ENCODE peak calls at places on chromosomes 5 and 9, in ten cellular contexts. L is mucosa of descending colon, F is left ventricle myocardium inferior, P is AG04450, J is H9, V is MCF 10A, W is stomach, C is neural crest cell, N is cardiac muscle cell, T is OCI-LY7. K is an unnamed sample.

GRCh38 chr5:84382363-84383295 is 2.1 kb downstream of the EDIL3 start:
- DNase-seq in C (peak), T (no peak), F (peak), N (peak), V (peak), W (no peak), P (no peak), J (peak), L (peak), K (peak)

GRCh38 chr5:136014049-136014516 is 14.7 kb upstream of the TGFBI start:
- DNase-seq in P (no peak), C (no peak), N (no peak), F (no peak), T (no peak), J (no peak), V (peak), W (no peak), L (no peak), K (no peak)

GRCh38 chr9:20701058-20701457 is 17.0 kb downstream of the FOCAD start:
- DNase-seq in C (no peak), L (no peak), P (no peak), W (no peak), T (no peak), N (peak), J (no peak), F (no peak), V (no peak), K (peak)

GRCh38 chr9:98706651-98707103 is 2.1 kb downstream of the GABBR2 start:
- DNase-seq in C (no peak), F (no peak), P (no peak), T (no peak), N (no peak), J (no peak), V (no peak), L (no peak), W (no peak), K (no peak)

GRCh38 chr9:4226331-4227250 is 73.3 kb downstream of the GLIS3 start:
- DNase-seq in C (no peak), V (no peak), P (no peak), L (peak), F (no peak), T (no peak), J (peak), N (no peak), W (no peak), K (no peak)

GRCh38 chr5:177478711-177479646 is 5.5 kb upstream of the DBN1 start:
- DNase-seq in N (peak), T (no peak), V (peak), P (no peak), L (peak), C (no peak), J (no peak), F (peak), W (peak), K (no peak)

GRCh38 chr5:163508753-163509152 is 3.3 kb downstream of the MAT2B start:
- DNase-seq in V (peak), P (no peak), F (no peak), C (no peak), J (no peak), L (no peak), T (no peak), N (no peak), W (no peak), K (no peak)

GRCh38 chr5:31355337-31355736 is 161.9 kb downstream of the CDH6 start:
- DNase-seq in L (no peak), J (no peak), T (no peak), W (no peak), V (no peak), P (no peak), N (no peak), F (no peak), C (no peak), K (no peak)

GRCh38 chr5:41962491-41962890 is 37.4 kb downstream of the FBXO4 start:
- DNase-seq in T (no peak), W (no peak), J (no peak), C (no peak), L (no peak), V (no peak), N (no peak), P (no peak), F (no peak), K (no peak)

GRCh38 chr5:89233462-89233861 is 350.5 kb upstream of the MEF2C start:
- DNase-seq in T (no peak), J (no peak), C (no peak), N (no peak), P (no peak), V (no peak), F (no peak), W (no peak), L (no peak), K (no peak)
- TF ChIP-seq CTCF in T (no peak), J (no peak), C (no peak), N (no peak), P (no peak), V (no peak), F (no peak), W (no peak), L (no peak), K (no peak)

GRCh38 chr5:132489871-132490483 is 596 bp downstream of the IRF1 start:
- DNase-seq in L (peak), N (peak), F (peak), W (peak), V (peak), J (peak), C (no peak), P (no peak), T (peak), K (no peak)
- TF ChIP-seq CTCF in L (no peak), N (peak), F (peak), W (no peak), V (no peak), J (no peak), C (peak), P (peak), T (peak), K (peak)

DNA sequence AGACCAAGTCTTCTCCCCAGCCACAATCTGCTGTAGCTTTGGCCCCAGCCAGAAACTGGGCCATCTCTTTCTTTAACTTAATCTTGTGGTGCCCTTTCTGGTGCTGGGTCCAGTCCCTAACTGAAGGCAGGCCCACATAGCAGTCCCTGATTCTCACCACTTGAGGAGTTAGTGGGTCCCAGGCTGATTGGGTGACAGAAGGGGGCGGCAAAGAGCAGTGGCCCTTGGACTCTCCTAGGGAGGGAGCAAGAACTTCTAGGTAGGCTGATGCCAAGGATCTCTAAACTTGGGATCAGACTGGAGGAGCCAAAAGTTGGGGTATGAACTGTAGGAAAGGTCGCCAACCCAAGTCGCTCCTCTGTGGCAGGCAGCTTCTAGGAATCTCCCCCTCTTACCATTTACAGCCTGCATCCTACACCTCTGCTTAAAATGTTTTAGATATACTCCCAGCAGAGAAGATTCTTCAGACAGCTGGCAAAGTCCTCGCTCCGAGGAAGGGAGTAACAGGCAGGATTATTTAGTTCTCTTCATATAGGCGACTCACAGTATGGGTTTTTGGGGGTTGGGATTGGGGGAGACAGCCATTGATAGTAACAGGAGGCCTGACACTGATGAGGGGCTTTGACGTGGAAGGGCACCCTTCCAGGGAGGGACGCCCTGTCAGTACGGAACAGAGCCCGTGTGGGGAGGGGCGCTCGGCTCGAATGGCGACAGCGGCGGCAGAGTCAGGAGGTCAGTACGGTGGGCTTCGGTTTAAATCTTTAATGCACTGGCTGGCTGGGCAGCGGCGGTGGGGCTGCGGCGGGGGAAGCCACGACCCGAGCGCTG is 2.0 kb upstream of the CCL27 start:
- DNase-seq in N (peak), F (peak), T (peak), C (peak), W (peak), V (peak), J (peak), L (peak), P (no peak), K (peak)
- TF ChIP-seq CTCF in N (peak), F (peak), T (peak), C (peak), W (peak), V (peak), J (peak), L (peak), P (peak), K (peak)

DNA sequence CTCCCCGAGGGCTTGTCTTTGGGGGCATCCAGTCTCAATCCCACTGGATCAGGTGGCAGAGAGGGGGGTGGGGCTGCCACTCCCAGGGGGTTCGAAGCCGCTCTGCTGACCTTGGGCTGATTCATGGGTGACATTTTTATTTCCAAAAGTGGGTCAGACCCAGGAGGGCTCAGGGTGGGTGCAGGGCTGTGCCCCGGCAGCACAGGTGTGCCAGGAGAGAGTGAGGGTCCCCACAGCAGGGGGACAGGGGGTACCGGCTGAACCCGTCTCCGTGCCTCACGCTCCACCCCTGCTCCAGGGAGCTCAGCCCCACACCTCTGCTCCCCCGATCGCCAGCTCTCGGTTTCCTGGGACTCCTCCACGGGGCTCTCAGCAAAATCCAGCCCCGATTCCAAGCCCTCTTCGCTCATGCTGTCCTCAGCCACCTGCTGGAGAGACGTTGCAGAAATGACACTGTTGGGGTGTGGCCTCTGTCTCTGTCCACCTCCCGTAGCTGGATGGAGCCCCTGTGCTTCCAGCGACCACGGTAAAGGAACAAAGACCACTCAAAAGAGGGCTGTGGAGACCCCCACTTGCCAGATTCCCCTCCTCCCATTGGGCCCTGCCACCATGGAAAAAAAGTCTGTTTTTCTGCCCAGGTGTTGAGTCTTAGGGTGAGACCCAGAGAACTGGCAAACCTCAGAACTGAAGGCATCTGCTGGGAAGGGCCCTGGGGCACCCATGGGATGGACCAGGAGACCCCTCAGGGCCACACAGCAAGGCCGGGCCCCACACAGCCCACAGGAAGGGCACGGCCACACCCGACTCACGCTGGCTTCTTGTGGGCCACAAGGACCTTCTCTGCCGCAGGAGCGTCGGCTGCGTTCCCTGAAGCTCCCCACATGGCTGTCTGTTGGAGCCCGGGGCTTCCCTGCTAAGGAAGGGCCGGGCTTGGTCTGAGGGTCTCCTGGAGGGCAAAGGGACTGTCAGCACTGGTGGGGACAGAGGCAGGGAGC is 10.6 kb upstream of the QSOX2 start:
- DNase-seq in L (no peak), N (no peak), F (no peak), T (no peak), P (no peak), J (no peak), V (no peak), W (no peak), C (no peak), K (no peak)
- TF ChIP-seq CTCF in L (no peak), N (no peak), F (peak), T (no peak), P (peak), J (peak), V (no peak), W (no peak), C (peak), K (no peak)

GRCh38 chr9:97388721-97389238 is 23.1 kb upstream of the TDRD7 start:
- DNase-seq in F (no peak), P (no peak), J (no peak), L (no peak), N (no peak), V (no peak), C (no peak), W (no peak), T (no peak), K (no peak)
- TF ChIP-seq CTCF in F (no peak), P (no peak), J (no peak), L (no peak), N (no peak), V (no peak), C (no peak), W (no peak), T (no peak), K (no peak)

GRCh38 chr5:166961028-166961427 is 1330.4 kb upstream of the WWC1 start:
- DNase-seq in V (peak), F (no peak), P (no peak), C (no peak), L (no peak), T (no peak), J (no peak), N (no peak), W (no peak), K (no peak)
- TF ChIP-seq CTCF in V (peak), F (peak), P (no peak), C (peak), L (no peak), T (peak), J (peak), N (peak), W (peak), K (peak)

DNA sequence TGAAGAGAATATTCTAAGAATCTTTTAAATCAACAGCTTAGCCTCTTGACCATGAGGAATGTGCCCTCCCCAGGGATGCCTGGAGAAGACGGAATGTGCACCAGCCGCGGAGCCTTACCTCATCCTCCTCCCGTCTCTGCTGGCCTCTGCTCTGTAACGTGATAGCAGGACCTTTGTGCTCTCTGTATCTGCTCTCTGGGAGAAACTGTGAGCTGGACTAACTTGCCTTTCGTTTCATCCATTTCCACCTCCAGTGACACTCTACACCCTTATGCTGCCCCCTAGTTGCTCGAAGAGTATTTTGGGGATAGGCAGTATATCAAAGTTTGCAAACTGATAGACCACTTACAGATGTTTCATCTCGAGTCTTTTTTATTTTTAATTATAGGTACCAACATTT is 141.4 kb downstream of the NPR3 start:
- DNase-seq in N (peak), F (peak), C (no peak), P (peak), L (no peak), J (peak), V (peak), T (no peak), W (no peak), K (no peak)
- TF ChIP-seq CTCF in N (peak), F (peak), C (peak), P (peak), L (no peak), J (peak), V (no peak), T (peak), W (no peak), K (no peak)

DNA sequence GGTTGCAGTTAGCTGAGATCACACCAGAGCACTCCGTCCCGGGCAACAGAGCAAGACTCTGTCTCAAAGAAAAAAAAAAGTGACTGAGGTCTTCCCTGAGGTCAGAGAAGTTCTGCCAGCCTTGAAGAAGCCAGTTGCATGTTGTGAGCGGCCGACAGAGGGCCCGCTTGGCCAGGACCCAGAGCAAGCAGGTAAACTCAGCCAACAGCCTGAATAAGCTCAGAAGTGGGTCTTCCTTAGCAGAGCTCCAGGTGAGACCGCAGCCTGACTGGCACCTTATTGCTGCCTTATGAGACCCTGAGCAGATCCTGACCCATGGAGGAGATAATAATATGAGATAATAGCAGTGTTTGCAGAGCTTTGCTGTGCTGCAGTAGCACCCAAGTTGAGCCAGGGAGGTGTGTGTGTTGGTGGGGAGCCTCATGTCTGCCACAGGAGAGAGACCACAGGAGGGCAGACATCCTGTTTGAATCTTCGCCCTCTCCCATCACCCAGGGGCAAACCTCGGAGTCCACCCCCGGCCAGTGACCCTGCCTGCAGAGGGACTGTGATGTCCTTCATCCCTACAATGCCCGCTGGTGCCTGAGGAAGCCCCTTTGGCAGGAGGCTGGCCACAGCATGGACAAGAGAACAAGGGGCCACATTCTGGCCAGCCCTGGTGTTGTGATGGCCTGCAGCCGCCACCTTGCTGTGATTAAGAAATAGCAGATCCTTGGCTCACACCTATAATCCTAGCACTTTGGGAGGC is 10.8 kb upstream of the BARX1 start:
- DNase-seq in F (no peak), J (peak), V (peak), C (no peak), P (no peak), N (no peak), L (no peak), W (peak), T (no peak), K (no peak)
- TF ChIP-seq CTCF in F (peak), J (peak), V (peak), C (peak), P (no peak), N (no peak), L (no peak), W (peak), T (no peak), K (no peak)

GRCh38 chr5:166342330-166342891 is 1949.0 kb upstream of the WWC1 start:
- DNase-seq in L (no peak), C (no peak), F (no peak), T (no peak), V (no peak), W (no peak), J (no peak), N (no peak), P (no peak), K (no peak)

GRCh38 chr5:166347051-166347450 is 1944.4 kb upstream of the WWC1 start:
- DNase-seq in P (no peak), J (no peak), N (no peak), C (no peak), T (no peak), W (no peak), F (no peak), L (no peak), V (no peak), K (no peak)

GRCh38 chr5:166340039-166340438 is 1951.4 kb upstream of the WWC1 start:
- DNase-seq in L (no peak), P (no peak), J (no peak), V (peak), W (no peak), F (no peak), N (no peak), T (no peak), C (no peak), K (no peak)

GRCh38 chr5:166338801-166339200 is 1952.6 kb upstream of the WWC1 start:
- DNase-seq in P (no peak), N (no peak), J (no peak), V (peak), T (no peak), W (no peak), C (no peak), L (no peak), F (no peak), K (no peak)

DNA sequence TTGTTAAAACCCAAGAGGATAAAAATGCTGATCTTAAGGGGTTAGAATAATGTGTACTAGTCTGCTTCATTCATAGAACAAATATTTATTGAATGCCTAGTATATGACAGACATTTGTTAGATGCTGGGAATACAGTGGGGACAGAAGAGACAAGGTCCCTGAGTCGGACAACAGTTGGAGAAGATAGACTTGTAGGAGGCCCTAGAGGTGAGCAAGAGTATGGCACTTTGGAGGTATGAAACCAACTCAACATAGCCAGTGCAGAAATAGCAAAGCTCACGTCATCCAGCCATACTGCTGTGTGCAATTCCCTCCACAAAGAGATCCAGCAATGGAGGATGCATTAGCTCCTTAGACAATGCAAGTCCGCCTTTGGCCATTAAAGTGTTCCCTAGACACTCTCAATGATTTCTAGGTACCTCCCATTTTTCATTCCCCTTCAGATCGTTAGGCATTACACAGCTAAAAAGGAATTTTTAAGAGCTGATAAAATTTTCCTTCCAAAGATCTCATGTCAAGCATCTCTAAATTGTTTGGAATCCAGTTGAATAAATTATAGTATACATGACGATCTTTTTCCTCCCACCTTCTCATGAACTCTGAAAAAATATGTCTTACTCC is 1949.6 kb upstream of the WWC1 start:
- DNase-seq in W (no peak), T (no peak), F (no peak), C (no peak), N (no peak), L (no peak), P (no peak), V (peak), J (no peak), K (no peak)
- TF ChIP-seq CTCF in W (no peak), T (peak), F (peak), C (peak), N (peak), L (no peak), P (no peak), V (peak), J (peak), K (peak)

DNA sequence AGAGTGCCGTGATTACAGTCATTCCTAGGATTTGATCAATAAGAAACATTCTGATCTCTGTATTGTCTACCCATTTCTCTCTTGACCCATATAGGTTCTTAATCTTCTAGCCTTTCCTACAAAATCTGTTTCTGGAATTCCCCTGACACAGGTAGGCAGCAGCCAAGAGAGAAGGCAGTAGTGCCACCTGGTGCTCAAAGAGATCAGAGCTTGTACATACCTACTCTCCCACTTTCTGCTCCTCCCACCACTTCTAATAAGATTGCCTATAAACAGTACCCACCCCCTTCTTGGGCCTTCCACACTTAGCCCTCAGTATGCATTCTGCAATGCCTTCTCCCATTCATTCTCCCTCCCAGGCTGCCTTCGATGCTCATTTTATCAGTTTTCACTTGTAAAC is 117.4 kb upstream of the RORB start:
- DNase-seq in L (peak), P (no peak), W (peak), C (no peak), J (peak), F (no peak), N (peak), T (peak), V (peak), K (peak)
- TF ChIP-seq CTCF in L (no peak), P (no peak), W (peak), C (peak), J (peak), F (peak), N (no peak), T (peak), V (peak), K (no peak)